ENCODE peak calls at places on chromosomes 16 and 17, in ten cellular contexts. One of them, this sample, is unnamed.

GRCh38 chr17:19986941-19987714 is 9.5 kb upstream of the AKAP10 start:
- DNase-seq in posterior cingulate gyrus: no peak
- DNase-seq in stimulated activated naive CD8-positive, alpha-beta T cell treated with anti-CD3 and anti-CD28 coated beads, Interleukin-15, Interleukin-2, amounts not matched to agents 100 U/mL and 50 U/mL, for 24 hours: no peak
- DNase-seq in T47D: no peak
- DNase-seq in fibroblast of the aortic adventitia: no peak
- DNase-seq in activated T-cell treated with anti-CD3 and anti-CD28 coated beads, Interleukin-2, amount 50 U/mL, for 72 hours: no peak
- DNase-seq in NCI-H774: no peak
- DNase-seq in bronchial epithelial cell: peak; percentile 56
- DNase-seq in naive thymus-derived CD4-positive, alpha-beta T cell: no peak
- DNase-seq in GDM1: no peak
- DNase-seq in this sample: no peak

GRCh38 chr17:57296231-57296630 is 39.9 kb downstream of the MSI2 start:
- DNase-seq in posterior cingulate gyrus: no peak
- DNase-seq in stimulated activated naive CD8-positive, alpha-beta T cell treated with anti-CD3 and anti-CD28 coated beads, Interleukin-15, Interleukin-2, amounts not matched to agents 100 U/mL and 50 U/mL, for 24 hours: no peak
- DNase-seq in T47D: no peak
- DNase-seq in fibroblast of the aortic adventitia: no peak
- DNase-seq in activated T-cell treated with anti-CD3 and anti-CD28 coated beads, Interleukin-2, amount 50 U/mL, for 72 hours: no peak
- DNase-seq in NCI-H774: peak; percentile 81
- DNase-seq in bronchial epithelial cell: no peak
- DNase-seq in naive thymus-derived CD4-positive, alpha-beta T cell: no peak
- DNase-seq in GDM1: no peak
- DNase-seq in this sample: no peak

GRCh38 chr17:81306491-81306890 is 11.4 kb upstream of the SLC38A10 start:
- DNase-seq in posterior cingulate gyrus: no peak
- DNase-seq in stimulated activated naive CD8-positive, alpha-beta T cell treated with anti-CD3 and anti-CD28 coated beads, Interleukin-15, Interleukin-2, amounts not matched to agents 100 U/mL and 50 U/mL, for 24 hours: no peak
- DNase-seq in T47D: no peak
- DNase-seq in fibroblast of the aortic adventitia: no peak
- DNase-seq in activated T-cell treated with anti-CD3 and anti-CD28 coated beads, Interleukin-2, amount 50 U/mL, for 72 hours: no peak
- DNase-seq in NCI-H774: no peak
- DNase-seq in bronchial epithelial cell: no peak
- DNase-seq in naive thymus-derived CD4-positive, alpha-beta T cell: no peak
- DNase-seq in GDM1: no peak
- DNase-seq in this sample: no peak

GRCh38 chr17:31674717-31675349 is 184.2 kb downstream of the COPRS start:
- DNase-seq in posterior cingulate gyrus: no peak
- DNase-seq in stimulated activated naive CD8-positive, alpha-beta T cell treated with anti-CD3 and anti-CD28 coated beads, Interleukin-15, Interleukin-2, amounts not matched to agents 100 U/mL and 50 U/mL, for 24 hours: no peak
- DNase-seq in T47D: no peak
- DNase-seq in fibroblast of the aortic adventitia: peak; percentile 71
- DNase-seq in activated T-cell treated with anti-CD3 and anti-CD28 coated beads, Interleukin-2, amount 50 U/mL, for 72 hours: no peak
- DNase-seq in NCI-H774: no peak
- DNase-seq in bronchial epithelial cell: peak; percentile 89
- DNase-seq in naive thymus-derived CD4-positive, alpha-beta T cell: no peak
- DNase-seq in GDM1: no peak
- DNase-seq in this sample: no peak

GRCh38 chr17:37744961-37745800 is at the start of gene HNF1B:
- DNase-seq in posterior cingulate gyrus: no peak
- DNase-seq in stimulated activated naive CD8-positive, alpha-beta T cell treated with anti-CD3 and anti-CD28 coated beads, Interleukin-15, Interleukin-2, amounts not matched to agents 100 U/mL and 50 U/mL, for 24 hours: peak; percentile 51
- DNase-seq in T47D: no peak
- DNase-seq in fibroblast of the aortic adventitia: no peak
- DNase-seq in activated T-cell treated with anti-CD3 and anti-CD28 coated beads, Interleukin-2, amount 50 U/mL, for 72 hours: peak; percentile 19
- DNase-seq in NCI-H774: no peak
- DNase-seq in bronchial epithelial cell: no peak
- DNase-seq in naive thymus-derived CD4-positive, alpha-beta T cell: no peak
- DNase-seq in GDM1: no peak
- DNase-seq in this sample: peak; percentile 85

GRCh38 chr17:4548721-4549531 is 6.3 kb downstream of the MYBBP1A start:
- DNase-seq in posterior cingulate gyrus: no peak
- DNase-seq in stimulated activated naive CD8-positive, alpha-beta T cell treated with anti-CD3 and anti-CD28 coated beads, Interleukin-15, Interleukin-2, amounts not matched to agents 100 U/mL and 50 U/mL, for 24 hours: peak; percentile 3
- DNase-seq in T47D: no peak
- DNase-seq in fibroblast of the aortic adventitia: no peak
- DNase-seq in activated T-cell treated with anti-CD3 and anti-CD28 coated beads, Interleukin-2, amount 50 U/mL, for 72 hours: no peak
- DNase-seq in NCI-H774: no peak
- DNase-seq in bronchial epithelial cell: no peak
- DNase-seq in naive thymus-derived CD4-positive, alpha-beta T cell: no peak
- DNase-seq in GDM1: no peak
- DNase-seq in this sample: no peak

GRCh38 chr16:55508941-55509920 is at the start of gene LPCAT2:
- DNase-seq in posterior cingulate gyrus: peak; percentile 71
- DNase-seq in stimulated activated naive CD8-positive, alpha-beta T cell treated with anti-CD3 and anti-CD28 coated beads, Interleukin-15, Interleukin-2, amounts not matched to agents 100 U/mL and 50 U/mL, for 24 hours: peak; percentile 62
- DNase-seq in T47D: peak; percentile 79
- DNase-seq in fibroblast of the aortic adventitia: peak; percentile 90
- DNase-seq in activated T-cell treated with anti-CD3 and anti-CD28 coated beads, Interleukin-2, amount 50 U/mL, for 72 hours: peak; percentile 63
- DNase-seq in NCI-H774: peak; percentile 67
- DNase-seq in bronchial epithelial cell: peak; percentile 82
- DNase-seq in naive thymus-derived CD4-positive, alpha-beta T cell: no peak
- DNase-seq in GDM1: peak; percentile 51
- DNase-seq in this sample: peak; percentile 52

GRCh38 chr17:69357701-69358100 is 30.8 kb upstream of the ABCA5 start:
- DNase-seq in posterior cingulate gyrus: no peak
- DNase-seq in stimulated activated naive CD8-positive, alpha-beta T cell treated with anti-CD3 and anti-CD28 coated beads, Interleukin-15, Interleukin-2, amounts not matched to agents 100 U/mL and 50 U/mL, for 24 hours: no peak
- DNase-seq in T47D: no peak
- DNase-seq in fibroblast of the aortic adventitia: no peak
- DNase-seq in activated T-cell treated with anti-CD3 and anti-CD28 coated beads, Interleukin-2, amount 50 U/mL, for 72 hours: no peak
- DNase-seq in NCI-H774: peak; percentile 10
- DNase-seq in bronchial epithelial cell: peak; percentile 37
- DNase-seq in naive thymus-derived CD4-positive, alpha-beta T cell: no peak
- DNase-seq in GDM1: no peak
- DNase-seq in this sample: no peak

GRCh38 chr17:82439194-82439828 is 11.2 kb downstream of the CYBC1 start:
- DNase-seq in posterior cingulate gyrus: no peak
- DNase-seq in stimulated activated naive CD8-positive, alpha-beta T cell treated with anti-CD3 and anti-CD28 coated beads, Interleukin-15, Interleukin-2, amounts not matched to agents 100 U/mL and 50 U/mL, for 24 hours: no peak
- DNase-seq in T47D: no peak
- DNase-seq in fibroblast of the aortic adventitia: no peak
- DNase-seq in activated T-cell treated with anti-CD3 and anti-CD28 coated beads, Interleukin-2, amount 50 U/mL, for 72 hours: no peak
- DNase-seq in NCI-H774: no peak
- DNase-seq in bronchial epithelial cell: no peak
- DNase-seq in naive thymus-derived CD4-positive, alpha-beta T cell: no peak
- DNase-seq in GDM1: no peak
- DNase-seq in this sample: no peak

GRCh38 chr17:29177871-29178749 is 2.1 kb downstream of the MYO18A start:
- DNase-seq in posterior cingulate gyrus: no peak
- DNase-seq in stimulated activated naive CD8-positive, alpha-beta T cell treated with anti-CD3 and anti-CD28 coated beads, Interleukin-15, Interleukin-2, amounts not matched to agents 100 U/mL and 50 U/mL, for 24 hours: no peak
- DNase-seq in T47D: peak; percentile 70
- DNase-seq in fibroblast of the aortic adventitia: no peak
- DNase-seq in activated T-cell treated with anti-CD3 and anti-CD28 coated beads, Interleukin-2, amount 50 U/mL, for 72 hours: no peak
- DNase-seq in NCI-H774: no peak
- DNase-seq in bronchial epithelial cell: no peak
- DNase-seq in naive thymus-derived CD4-positive, alpha-beta T cell: no peak
- DNase-seq in GDM1: no peak
- DNase-seq in this sample: no peak

GRCh38 chr17:11240841-11241610 is at the start of gene SHISA6:
- DNase-seq in posterior cingulate gyrus: no peak
- DNase-seq in stimulated activated naive CD8-positive, alpha-beta T cell treated with anti-CD3 and anti-CD28 coated beads, Interleukin-15, Interleukin-2, amounts not matched to agents 100 U/mL and 50 U/mL, for 24 hours: no peak
- DNase-seq in T47D: no peak
- DNase-seq in fibroblast of the aortic adventitia: no peak
- DNase-seq in activated T-cell treated with anti-CD3 and anti-CD28 coated beads, Interleukin-2, amount 50 U/mL, for 72 hours: no peak
- DNase-seq in NCI-H774: no peak
- DNase-seq in bronchial epithelial cell: no peak
- DNase-seq in naive thymus-derived CD4-positive, alpha-beta T cell: no peak
- DNase-seq in GDM1: no peak
- DNase-seq in this sample: no peak

GRCh38 chr17:81158688-81159590 is 6.4 kb upstream of the PVALEF start:
- DNase-seq in posterior cingulate gyrus: no peak
- DNase-seq in stimulated activated naive CD8-positive, alpha-beta T cell treated with anti-CD3 and anti-CD28 coated beads, Interleukin-15, Interleukin-2, amounts not matched to agents 100 U/mL and 50 U/mL, for 24 hours: no peak
- DNase-seq in T47D: no peak
- DNase-seq in fibroblast of the aortic adventitia: no peak
- DNase-seq in activated T-cell treated with anti-CD3 and anti-CD28 coated beads, Interleukin-2, amount 50 U/mL, for 72 hours: no peak
- DNase-seq in NCI-H774: no peak
- DNase-seq in bronchial epithelial cell: no peak
- DNase-seq in naive thymus-derived CD4-positive, alpha-beta T cell: no peak
- DNase-seq in GDM1: no peak
- DNase-seq in this sample: no peak

This sample was measured in GM13977.